ENCODE peak calls at places on chromosomes 11 and 22, in five cellular contexts. N is effector memory CD4-positive, alpha-beta T cell; D is SJSA1; R is NT2/D1; O is HCT116. G is an unnamed sample.

GRCh38 chr11:2770556-2771301 is 70.9 kb upstream of the KCNQ1OT1 start:
- DNase-seq in N (no peak), R (no peak), O (no peak), D (peak; percentile 47), G (no peak)

GRCh38 chr22:36536717-36537116 is 7.8 kb upstream of the EIF3D start:
- DNase-seq in R (no peak), D (no peak), O (no peak), N (no peak), G (no peak)

GRCh38 chr22:39431821-39432251 is 25.0 kb upstream of the MGAT3 start:
- DNase-seq in N (no peak), R (no peak), D (no peak), O (no peak), G (no peak)

GRCh38 chr11:47586043-47586442 is 435 bp upstream of the FAM180B start:
- DNase-seq in D (no peak), O (no peak), R (no peak), N (no peak), G (no peak)

GRCh38 chr22:40628354-40629042 is 8.0 kb downstream of the MRTFA start:
- DNase-seq in R (no peak), O (no peak), N (no peak), D (no peak), G (no peak)

GRCh38 chr11:111186308-111186967 is 59.1 kb upstream of the POU2AF2 start:
- DNase-seq in D (no peak), R (no peak), N (no peak), O (no peak), G (no peak)

GRCh38 chr11:125871391-125872137 is 15.9 kb upstream of the HYLS1 start:
- DNase-seq in D (no peak), O (peak; percentile 29), R (peak; percentile 25), N (no peak), G (no peak)

GRCh38 chr11:85822814-85823213 is 11.9 kb upstream of the SYTL2 start:
- DNase-seq in N (no peak), R (no peak), O (no peak), D (peak; percentile 42), G (no peak)

GRCh38 chr22:46935506-46936377 is 173.3 kb downstream of the TBC1D22A start:
- DNase-seq in D (peak; percentile 26), O (no peak), N (no peak), R (no peak), G (no peak)

GRCh38 chr22:49760630-49761571 is 66.8 kb downstream of the BRD1 start:
- DNase-seq in N (no peak), O (no peak), D (no peak), R (no peak), G (no peak)

GRCh38 chr11:57140568-57140967 is 41.2 kb upstream of the LRRC55 start:
- DNase-seq in D (no peak), O (no peak), R (no peak), N (no peak), G (no peak)

GRCh38 chr11:14320020-14320419 is 39.0 kb downstream of the RRAS2 start:
- DNase-seq in O (no peak), N (peak; percentile 4), R (no peak), D (no peak), G (no peak)

GRCh38 chr11:68954970-68955958 is 25.5 kb downstream of the MRGPRD start:
- DNase-seq in N (no peak), R (no peak), D (no peak), O (no peak), G (no peak)

GRCh38 chr22:26589845-26590524 is at the start of gene TPST2:
- DNase-seq in O (peak; percentile 19), D (peak; percentile 70), N (peak; percentile 72), R (peak; percentile 47), G (no peak)

GRCh38 chr22:49727881-49728563 is 99.7 kb downstream of the BRD1 start:
- DNase-seq in R (no peak), O (no peak), N (no peak), D (peak; percentile 36), G (no peak)

GRCh38 chr11:19290356-19290755 is 49.6 kb upstream of the E2F8 start:
- DNase-seq in D (no peak), N (no peak), R (no peak), O (no peak), G (no peak)

GRCh38 chr22:27220349-27220748 is 563.0 kb downstream of the MIAT start:
- DNase-seq in D (no peak), R (no peak), N (no peak), O (no peak), G (peak; percentile 68)

GRCh38 chr11:1928891-1929541 is 9.5 kb downstream of the TNNT3 start:
- DNase-seq in N (no peak), O (no peak), D (no peak), R (no peak), G (no peak)

GRCh38 chr11:117121176-117121575 is 22.9 kb upstream of the PAFAH1B2 start:
- DNase-seq in O (no peak), N (no peak), D (no peak), R (no peak), G (no peak)

GRCh38 chr11:105244157-105244820 is 104.7 kb upstream of the CARD18 start:
- DNase-seq in D (peak; percentile 56), O (peak; percentile 47), N (no peak), R (no peak), G (peak; percentile 85)

GRCh38 chr11:120547301-120547700 is 35.8 kb downstream of the GRIK4 start:
- DNase-seq in N (no peak), R (no peak), D (no peak), O (no peak), G (no peak)

GRCh38 chr11:120548682-120549209 is 37.2 kb downstream of the GRIK4 start:
- DNase-seq in N (no peak), R (no peak), O (no peak), D (no peak), G (no peak)

GRCh38 chr11:120546312-120547205 is 35.0 kb downstream of the GRIK4 start:
- DNase-seq in O (peak; percentile 58), D (peak; percentile 48), R (no peak), N (no peak), G (peak; percentile 82)

GRCh38 chr11:120549346-120549745 is 37.8 kb downstream of the GRIK4 start:
- DNase-seq in N (no peak), R (no peak), D (no peak), O (no peak), G (no peak)

GRCh38 chr11:120547871-120548681 is 36.5 kb downstream of the GRIK4 start:
- DNase-seq in R (no peak), N (no peak), D (peak; percentile 56), O (peak; percentile 75), G (peak; percentile 49)
- H3K4me1 ChIP-seq in R (peaks cover 13% of the 10 kb centered on the region), N (no peaks in the 10 kb centered on the region), D (no peaks in the 10 kb centered on the region), O (peaks cover 36% of the 10 kb centered on the region), G (no peaks in the 10 kb centered on the region)

DNA sequence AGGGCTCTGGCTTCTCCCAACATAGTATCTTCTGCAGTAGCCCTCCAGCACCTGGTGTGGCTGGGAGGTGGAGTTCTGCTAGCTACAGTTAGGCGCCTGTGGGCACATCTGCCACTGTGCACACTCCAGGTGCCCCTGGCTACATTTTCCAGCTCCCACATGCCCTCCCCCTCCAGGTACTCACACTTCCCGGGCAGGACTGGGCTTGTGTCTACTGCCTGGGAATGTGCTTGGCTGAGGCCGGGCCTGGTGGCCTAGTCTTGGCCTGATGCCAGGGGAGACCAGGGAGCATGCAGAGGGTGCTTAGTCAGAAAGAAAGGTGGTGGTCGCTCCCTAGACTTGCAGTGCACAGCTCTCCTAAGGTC is 15.9 kb downstream of the PHLDB1 start:
- DNase-seq in R (no peak), D (no peak), N (no peak), O (no peak), G (peak; percentile 96)
- H3K4me1 ChIP-seq in R (peaks cover 16% of the 10 kb centered on the region), D (peaks cover 49% of the 10 kb centered on the region), N (peaks cover 4% of the 10 kb centered on the region), O (peaks cover 61% of the 10 kb centered on the region), G (peaks cover 15% of the 10 kb centered on the region)

DNA sequence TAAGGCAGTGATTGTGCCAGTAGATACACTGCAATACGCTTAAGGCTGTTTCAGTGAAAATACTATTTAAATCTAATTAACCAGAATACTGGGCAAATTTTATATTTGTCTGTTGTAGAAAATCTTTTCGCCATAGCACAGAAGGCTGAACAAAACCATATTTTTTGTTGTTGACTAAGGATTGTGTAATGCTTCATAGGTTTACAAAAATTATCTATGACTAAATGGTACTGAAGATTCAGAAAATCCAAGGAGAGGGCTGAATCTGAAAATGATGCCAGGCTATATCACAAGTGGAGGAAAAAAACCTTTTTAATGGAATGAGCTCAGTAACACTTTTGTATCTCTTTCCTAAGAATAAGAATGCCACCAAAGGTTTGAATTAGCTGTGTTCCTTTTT is 2.8 kb downstream of the ATL3 start:
- DNase-seq in R (no peak), N (no peak), D (no peak), O (no peak), G (no peak)
- H3K4me1 ChIP-seq in R (no peaks in the 10 kb centered on the region), N (peaks cover 6% of the 10 kb centered on the region), D (peaks cover 62% of the 10 kb centered on the region), O (peaks cover 30% of the 10 kb centered on the region), G (peaks cover 43% of the 10 kb centered on the region)

GRCh38 chr11:103539166-103539565 is 429.9 kb downstream of the DYNC2H1 start:
- DNase-seq in R (no peak), N (no peak), D (no peak), O (no peak), G (no peak)
- H3K4me1 ChIP-seq in R (no peaks in the 10 kb centered on the region), N (no peaks in the 10 kb centered on the region), D (no peaks in the 10 kb centered on the region), O (no peaks in the 10 kb centered on the region), G (no peaks in the 10 kb centered on the region)

GRCh38 chr11:93490996-93491618 is 52.1 kb downstream of the SMCO4 start:
- DNase-seq in N (no peak), D (no peak), O (no peak), R (peak; percentile 67), G (peak; percentile 49)
- H3K4me1 ChIP-seq in N (no peaks in the 10 kb centered on the region), D (no peaks in the 10 kb centered on the region), O (no peaks in the 10 kb centered on the region), R (peaks cover 2% of the 10 kb centered on the region), G (no peaks in the 10 kb centered on the region)

DNA sequence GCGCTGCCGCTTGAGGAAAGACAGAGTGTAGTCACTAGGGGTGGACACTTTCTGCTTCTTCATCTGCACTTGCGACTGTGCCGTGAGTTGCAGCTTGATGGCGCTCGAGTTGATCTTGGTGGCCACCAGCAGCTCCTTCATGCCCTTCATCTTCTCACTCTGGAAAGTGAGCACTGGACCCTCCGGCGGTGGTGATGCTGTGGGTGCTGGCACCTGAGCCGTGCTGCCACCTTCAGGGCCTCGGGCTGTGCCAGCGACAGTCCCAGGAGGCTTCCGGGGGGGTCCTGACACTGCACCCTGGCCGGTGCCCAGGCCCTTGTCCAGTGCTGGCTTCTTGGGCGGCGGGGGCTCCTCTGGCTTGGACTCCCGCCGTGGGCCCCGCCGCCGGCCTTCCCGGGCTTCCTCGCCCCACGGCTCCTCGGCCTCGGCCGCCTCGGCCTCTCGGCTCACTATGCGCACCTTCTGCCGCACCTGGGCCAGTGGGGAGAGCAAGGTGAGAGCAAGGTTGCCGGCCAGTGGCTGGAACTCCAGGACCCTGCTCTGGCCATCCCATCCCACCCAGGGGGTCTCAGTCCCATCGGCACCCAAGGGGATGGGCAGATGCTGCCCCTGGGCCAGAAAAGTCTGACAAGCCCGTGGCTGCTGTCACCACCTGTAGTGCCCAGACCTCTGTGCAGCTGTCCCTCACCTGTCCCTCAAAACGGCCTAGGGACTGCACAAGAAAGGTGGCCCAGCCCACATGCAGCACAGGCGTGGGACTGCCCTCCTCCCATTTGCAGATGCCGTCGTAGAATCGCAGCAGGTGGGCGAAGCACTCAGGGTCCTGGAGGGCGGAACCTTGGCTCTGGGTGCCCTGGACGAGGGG is 1.6 kb upstream of the MAP4K2 start:
- DNase-seq in R (no peak), D (no peak), N (no peak), O (no peak), G (no peak)
- H3K4me1 ChIP-seq in R (peaks cover 25% of the 10 kb centered on the region), D (peaks cover 31% of the 10 kb centered on the region), N (peaks cover 27% of the 10 kb centered on the region), O (peaks cover 23% of the 10 kb centered on the region), G (peaks cover 5% of the 10 kb centered on the region)

G was measured in foreskin keratinocyte.